ENCODE peak calls at places on chromosomes 7 and 10, in seven cellular contexts. D is GM23248, C is HCT116, G is hepatocyte, A is PC-3, L is MM.1S, Q is PC-9. S is an unnamed sample.

GRCh38 chr7:11228515-11228914 is 254.8 kb downstream of the PHF14 start:
- DNase-seq in D (peak; percentile 13), C (no peak), G (no peak), A (peak; percentile 15), L (no peak), Q (no peak), S (no peak)

GRCh38 chr10:62015994-62016393 is 114.5 kb downstream of the ARID5B start:
- DNase-seq in D (no peak), C (no peak), G (peak; percentile 57), A (no peak), L (no peak), Q (no peak), S (no peak)

GRCh38 chr10:15124190-15124589 is 27.0 kb downstream of the RPP38 start:
- DNase-seq in D (no peak), C (no peak), G (no peak), A (no peak), L (no peak), Q (no peak), S (no peak)

GRCh38 chr10:13700461-13701144 is 113.8 kb downstream of the PRPF18 start:
- DNase-seq in D (no peak), C (no peak), G (no peak), A (no peak), L (no peak), Q (no peak), S (no peak)

GRCh38 chr10:5975641-5976473 is 1.5 kb downstream of the IL15RA start:
- DNase-seq in D (peak; percentile 68), C (no peak), G (no peak), A (no peak), L (peak; percentile 89), Q (no peak), S (no peak)

GRCh38 chr7:54189330-54189729 is 352.8 kb upstream of the VSTM2A start:
- DNase-seq in D (no peak), C (no peak), G (no peak), A (no peak), L (no peak), Q (no peak), S (peak; percentile 89)

GRCh38 chr7:68185641-68186040 is 1189.0 kb downstream of the TYW1 start:
- DNase-seq in D (no peak), C (no peak), G (no peak), A (no peak), L (no peak), Q (no peak), S (no peak)

GRCh38 chr7:110204527-110204926 is 886.4 kb upstream of the LRRN3 start:
- DNase-seq in D (no peak), C (peak; percentile 7), G (peak; percentile 32), A (peak; percentile 39), L (no peak), Q (no peak), S (peak; percentile 73)

GRCh38 chr7:44395067-44395466 is 69.7 kb upstream of the CAMK2B start:
- DNase-seq in D (no peak), C (no peak), G (no peak), A (no peak), L (no peak), Q (no peak), S (no peak)

GRCh38 chr7:157621131-157621681 is 284.4 kb downstream of the DNAJB6 start:
- DNase-seq in D (no peak), C (no peak), G (no peak), A (no peak), L (no peak), Q (no peak), S (no peak)

GRCh38 chr7:107931740-107932515 is 40.9 kb downstream of the DLD start:
- DNase-seq in D (no peak), C (no peak), G (no peak), A (no peak), L (no peak), Q (no peak), S (peak; percentile 27)

GRCh38 chr7:29866490-29866930 is 60.2 kb downstream of the WIPF3 start:
- DNase-seq in D (peak; percentile 72), C (no peak), G (peak; percentile 46), A (no peak), L (peak; percentile 46), Q (no peak), S (no peak)

GRCh38 chr10:104638861-104639594 is 2.1 kb upstream of the SORCS3 start:
- DNase-seq in D (peak; percentile 42), C (no peak), G (peak; percentile 68), A (no peak), L (peak; percentile 15), Q (no peak), S (peak; percentile 89)

GRCh38 chr7:19772323-19772722 is 1.1 kb downstream of the TMEM196 start:
- DNase-seq in D (no peak), C (no peak), G (no peak), A (no peak), L (no peak), Q (no peak), S (peak; percentile 56)

GRCh38 chr10:74704629-74705360 is 121.6 kb upstream of the KAT6B start:
- DNase-seq in D (no peak), C (no peak), G (no peak), A (peak; percentile 95), L (no peak), Q (no peak), S (no peak)

GRCh38 chr10:71974489-71975011 is 10.4 kb downstream of the CHST3 start:
- DNase-seq in D (peak; percentile 96), C (peak; percentile 51), G (no peak), A (peak; percentile 73), L (no peak), Q (peak; percentile 91), S (no peak)

GRCh38 chr7:23055582-23056178 is 41.8 kb upstream of the HYCC1 start:
- DNase-seq in D (peak; percentile 71), C (peak; percentile 64), G (peak; percentile 72), A (peak; percentile 81), L (peak; percentile 70), Q (peak; percentile 49), S (peak; percentile 75)

GRCh38 chr7:2785071-2785500 is 59.0 kb downstream of the GNA12 start:
- DNase-seq in D (peak; percentile 31), C (no peak), G (no peak), A (no peak), L (no peak), Q (peak; percentile 59), S (no peak)

GRCh38 chr10:69421611-69422308 is 5.0 kb upstream of the TACR2 start:
- DNase-seq in D (peak; percentile 32), C (no peak), G (peak; percentile 57), A (no peak), L (no peak), Q (no peak), S (no peak)

GRCh38 chr7:55185941-55186609 is 167.3 kb downstream of the EGFR start:
- DNase-seq in D (peak; percentile 97), C (peak; percentile 53), G (peak; percentile 65), A (peak; percentile 97), L (no peak), Q (peak; percentile 97), S (no peak)

GRCh38 chr7:1247527-1248041 is 14.9 kb downstream of the UNCX start:
- DNase-seq in D (peak; percentile 30), C (no peak), G (no peak), A (no peak), L (no peak), Q (no peak), S (no peak)

GRCh38 chr10:60893231-60893630 is 50.8 kb downstream of the RHOBTB1 start:
- DNase-seq in D (no peak), C (no peak), G (no peak), A (peak; percentile 65), L (no peak), Q (no peak), S (no peak)

DNA sequence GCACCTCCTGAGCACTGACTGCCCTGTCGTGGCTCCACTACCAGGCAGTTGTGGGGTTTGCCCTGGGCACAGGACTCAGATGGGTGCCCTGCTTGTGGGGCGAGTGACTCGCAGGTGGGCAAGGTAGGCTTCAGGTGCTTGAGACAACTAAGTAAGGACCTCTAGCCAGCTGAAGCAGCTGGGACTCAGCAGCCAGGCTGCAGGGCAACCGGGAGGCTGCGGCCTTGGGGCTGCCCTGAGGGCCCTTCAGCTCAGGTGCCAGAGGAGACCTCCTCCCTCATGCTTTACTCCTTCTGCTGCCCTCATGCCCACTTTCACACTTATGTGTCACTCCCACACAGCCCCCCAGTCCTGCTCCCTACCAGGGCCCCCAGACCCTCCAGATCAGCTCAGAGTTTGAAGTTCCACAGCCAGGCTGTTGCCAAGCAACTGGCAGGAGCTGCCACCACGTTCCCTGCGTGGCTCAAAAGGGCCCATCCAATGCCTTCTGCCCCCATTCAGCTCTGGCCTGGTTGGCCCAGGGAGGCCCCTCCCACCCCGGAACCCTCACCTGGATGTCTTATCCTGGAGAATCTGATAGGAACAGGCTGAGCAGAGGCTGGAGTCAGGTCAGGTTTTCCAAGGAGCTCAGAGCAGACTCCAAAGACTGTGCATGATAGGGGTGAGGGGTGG is 10.0 kb downstream of the TLX1 start:
- DNase-seq in D (no peak), C (no peak), G (no peak), A (no peak), L (no peak), Q (no peak), S (no peak)
- TF ChIP-seq EZH2 in D (no peak), C (no peak), G (no peak), A (no peak), L (no peak), Q (no peak), S (no peak)

DNA sequence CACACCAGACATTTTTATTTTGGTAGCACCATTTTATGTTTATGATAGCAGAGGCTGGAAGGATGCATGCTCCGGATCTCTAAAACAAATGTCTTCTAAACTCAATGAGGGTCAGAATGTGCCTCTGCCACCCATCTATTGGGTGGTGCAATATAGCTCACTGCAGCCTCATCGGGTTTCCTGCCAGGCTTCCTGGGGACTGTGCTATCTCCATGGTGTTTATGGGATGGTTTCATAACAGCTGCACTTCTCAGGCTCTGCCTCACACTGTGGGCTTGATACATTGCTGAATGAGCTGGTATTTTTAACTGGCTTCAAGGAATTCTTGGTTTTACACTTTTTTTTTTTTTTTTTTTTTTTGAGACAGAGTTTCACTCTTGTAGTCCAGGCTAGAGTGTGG is 94.3 kb downstream of the ITIH5 start:
- DNase-seq in D (peak; percentile 57), C (no peak), G (peak; percentile 40), A (no peak), L (no peak), Q (no peak), S (no peak)
- H3K9me2 ChIP-seq in D (no peaks in the 10 kb centered on the region), C (no peaks in the 10 kb centered on the region), G (no peaks in the 10 kb centered on the region), A (no peaks in the 10 kb centered on the region), L (no peaks in the 10 kb centered on the region), Q (no peaks in the 10 kb centered on the region), S (no peaks in the 10 kb centered on the region)

DNA sequence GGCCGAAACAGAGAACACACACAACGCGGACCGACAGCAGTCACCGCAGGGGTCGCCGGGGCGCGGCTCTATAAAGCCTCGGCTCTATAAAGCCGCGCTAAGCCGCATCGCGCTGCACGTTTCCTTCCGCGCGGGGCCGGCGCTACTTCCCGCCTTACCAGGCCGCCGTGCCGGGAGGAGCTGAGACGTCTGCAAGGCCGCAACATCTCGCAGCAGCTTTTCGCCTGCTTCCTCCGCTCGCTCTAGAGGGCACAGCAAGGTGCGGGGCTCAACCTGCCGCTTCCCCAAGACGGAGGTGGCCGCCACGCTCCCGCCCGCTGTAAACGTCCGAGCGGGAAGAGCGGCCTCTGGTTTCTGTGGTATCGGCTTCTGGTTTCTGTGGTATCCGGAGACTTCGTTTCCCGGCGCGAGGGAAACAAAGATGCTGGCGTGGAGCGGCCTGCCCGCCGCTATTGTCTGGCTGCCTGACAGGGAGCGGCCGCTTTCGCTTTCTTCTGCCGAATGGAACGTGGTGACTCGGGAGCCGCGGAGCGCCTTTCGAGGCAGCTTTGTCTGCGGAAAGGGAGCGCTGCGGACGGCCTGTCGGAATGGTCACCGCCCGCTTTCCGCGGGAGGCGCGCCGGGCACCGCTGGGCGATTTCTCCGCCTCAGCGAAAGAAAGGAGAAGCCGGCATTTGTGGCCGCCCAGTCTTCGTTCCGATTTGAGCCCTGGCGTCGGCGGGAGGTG is 91.8 kb downstream of the SPAG6 start:
- DNase-seq in D (peak; percentile 90), C (peak; percentile 92), G (peak; percentile 93), A (peak; percentile 80), L (peak; percentile 91), Q (peak; percentile 62), S (peak; percentile 93)
- TF ChIP-seq EZH2 in D (no peak), C (no peak), G (no peak), A (no peak), L (no peak), Q (no peak), S (peak; percentile 76)

GRCh38 chr10:79483948-79484347 is 28.4 kb upstream of the EIF5AL1 start:
- DNase-seq in D (peak; percentile 73), C (no peak), G (no peak), A (no peak), L (no peak), Q (no peak), S (no peak)
- H3K9me2 ChIP-seq in D (no peaks in the 10 kb centered on the region), C (no peaks in the 10 kb centered on the region), G (no peaks in the 10 kb centered on the region), A (no peaks in the 10 kb centered on the region), L (no peaks in the 10 kb centered on the region), Q (no peaks in the 10 kb centered on the region), S (no peaks in the 10 kb centered on the region)

S was measured in GM23338.